ENCODE peak calls at places on chromosomes 4 and X, in six cellular contexts. O is astrocyte of the cerebellum, M is sigmoid colon, E is cardiac muscle cell, H is left ventricle myocardium inferior, B is astrocyte. F is an unnamed sample.

GRCh38 chrX:340641-341423 is 22.2 kb upstream of the GTPBP6 start:
- DNase-seq in M (peak; percentile 56), H (peak; percentile 11), O (no peak), B (no peak), E (no peak), F (no peak)

GRCh38 chrX:56576721-56577120 is 13.3 kb downstream of the UBQLN2 start:
- DNase-seq in E (no peak), B (no peak), M (no peak), H (no peak), O (no peak), F (no peak)

GRCh38 chr4:153296424-153296823 is 48.1 kb upstream of the MND1 start:
- DNase-seq in H (no peak), O (peak; percentile 11), M (peak; percentile 74), E (peak; percentile 35), B (peak; percentile 47), F (no peak)

GRCh38 chrX:119518371-119518770 is 46.8 kb downstream of the STEEP1 start:
- DNase-seq in M (no peak), E (no peak), O (no peak), H (no peak), B (no peak), F (no peak)

GRCh38 chrX:97446298-97446882 is 562.7 kb downstream of the RPA4 start:
- DNase-seq in O (no peak), B (peak; percentile 1), E (peak; percentile 17), H (no peak), M (no peak), F (no peak)

GRCh38 chr4:37393889-37394288 is 149.3 kb downstream of the NWD2 start:
- DNase-seq in H (no peak), E (no peak), B (no peak), O (no peak), M (no peak), F (no peak)

GRCh38 chr4:159541143-159541542 is 438.3 kb downstream of the RAPGEF2 start:
- DNase-seq in B (no peak), O (no peak), H (no peak), E (no peak), M (no peak), F (no peak)

GRCh38 chrX:109511113-109511512 is 25.5 kb upstream of the NXT2 start:
- DNase-seq in M (no peak), B (no peak), H (no peak), E (no peak), O (no peak), F (no peak)

GRCh38 chr4:90328558-90328957 is 201.4 kb downstream of the CCSER1 start:
- DNase-seq in E (peak; percentile 47), O (peak; percentile 3), M (no peak), B (peak; percentile 1), H (peak; percentile 41), F (no peak)

GRCh38 chr4:3211866-3212265 is 37.1 kb upstream of the MSANTD1 start:
- DNase-seq in O (no peak), H (no peak), B (no peak), M (no peak), E (no peak), F (no peak)

GRCh38 chrX:77719388-77719787 is 66.6 kb downstream of the ATRX start:
- DNase-seq in H (no peak), M (no peak), O (no peak), B (no peak), E (no peak), F (no peak)

GRCh38 chrX:38494239-38494823 is 67.0 kb upstream of the TSPAN7 start:
- DNase-seq in E (no peak), B (no peak), O (no peak), M (no peak), H (no peak), F (no peak)

GRCh38 chr4:77197361-77197760 is 40.4 kb downstream of the CCNG2 start:
- DNase-seq in B (no peak), E (no peak), O (no peak), H (no peak), M (no peak), F (no peak)

GRCh38 chr4:72987741-72988729 is 81.5 kb downstream of the COX18 start:
- DNase-seq in O (no peak), M (no peak), E (peak; percentile 21), H (no peak), B (peak; percentile 36), F (no peak)

GRCh38 chrX:72130762-72131231 is 918 bp downstream of the RTL5 start:
- DNase-seq in H (no peak), B (no peak), O (no peak), E (no peak), M (no peak), F (no peak)

GRCh38 chrX:77009691-77010090 is 437.5 kb upstream of the FGF16 start:
- DNase-seq in H (no peak), B (peak; percentile 79), M (no peak), E (no peak), O (peak; percentile 68), F (no peak)

GRCh38 chrX:138754861-138755260 is 43.3 kb upstream of the FGF13 start:
- DNase-seq in M (no peak), O (no peak), H (no peak), B (peak; percentile 47), E (no peak), F (no peak)

GRCh38 chrX:6225307-6226052 is 3.2 kb downstream of the NLGN4X start:
- DNase-seq in E (no peak), B (no peak), H (no peak), M (no peak), O (no peak), F (no peak)

GRCh38 chr4:168832746-168833575 is 177.1 kb downstream of the CBR4 start:
- DNase-seq in O (no peak), B (no peak), E (no peak), H (peak; percentile 61), M (peak; percentile 81), F (no peak)

GRCh38 chrX:15769300-15769954 is 20.9 kb upstream of the ZRSR2 start:
- DNase-seq in H (no peak), M (no peak), B (no peak), E (no peak), O (no peak), F (no peak)

GRCh38 chrX:34810364-34810763 is 132.2 kb upstream of the FAM47B start:
- DNase-seq in H (no peak), B (peak; percentile 60), O (peak; percentile 6), E (peak; percentile 16), M (no peak), F (no peak)

GRCh38 chr4:118289794-118290193 is 63.0 kb downstream of the PRSS12 start:
- DNase-seq in B (peak; percentile 75), H (no peak), M (no peak), E (no peak), O (no peak), F (no peak)

GRCh38 chrX:96386981-96387380 is 297.7 kb upstream of the DIAPH2 start:
- DNase-seq in H (no peak), M (no peak), O (no peak), B (no peak), E (no peak), F (no peak)

GRCh38 chr4:140947507-140947906 is 185.8 kb downstream of the RNF150 start:
- DNase-seq in M (peak; percentile 94), H (no peak), B (no peak), E (peak; percentile 7), O (no peak), F (no peak)

GRCh38 chr4:13411942-13412341 is 72.2 kb downstream of the RAB28 start:
- DNase-seq in H (no peak), B (no peak), E (no peak), M (no peak), O (no peak), F (no peak)

GRCh38 chr4:8009710-8010534 is 70.3 kb upstream of the AFAP1 start:
- DNase-seq in E (no peak), H (no peak), M (no peak), B (no peak), O (no peak), F (no peak)

GRCh38 chr4:133483600-133484246 is 334.6 kb downstream of the PCDH10 start:
- DNase-seq in M (no peak), H (no peak), O (peak; percentile 11), E (peak; percentile 73), B (peak; percentile 47), F (no peak)

DNA sequence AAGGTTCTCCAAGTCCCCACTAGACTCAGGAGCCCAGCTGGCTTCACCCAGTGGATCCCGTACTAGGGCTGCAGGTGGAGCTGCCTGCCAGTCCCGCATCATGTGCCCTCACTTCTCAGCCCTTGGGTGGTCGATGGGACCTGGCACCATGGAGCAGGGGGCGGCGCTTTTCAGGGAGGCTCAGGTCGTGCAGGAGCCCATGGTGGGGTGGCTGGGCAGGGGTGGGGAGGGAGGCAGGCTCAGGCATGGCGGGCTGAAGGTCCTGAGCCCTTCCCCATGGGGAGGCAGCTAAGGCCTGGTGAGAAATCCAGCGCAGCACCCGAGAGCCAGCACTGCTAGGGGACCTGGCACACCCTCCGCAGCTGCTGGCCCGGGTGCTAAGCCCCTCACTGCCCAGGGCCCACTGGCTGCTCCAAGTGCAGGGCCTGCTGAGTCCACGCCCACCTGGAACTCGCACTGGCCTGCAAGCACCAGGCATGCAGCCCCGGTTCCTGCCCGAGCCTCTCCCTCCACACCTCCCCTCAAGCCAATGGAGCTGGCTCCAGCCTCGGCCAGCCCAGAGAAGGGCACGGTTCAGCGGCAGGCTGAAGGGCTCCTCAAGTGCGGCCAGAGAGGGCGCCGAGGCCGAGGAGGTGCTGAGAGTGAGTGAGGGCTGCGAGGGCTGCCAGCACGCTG is 72.7 kb upstream of the SLIT2 start:
- DNase-seq in M (no peak), O (no peak), E (no peak), B (no peak), H (no peak), F (no peak)
- H3K4me3 ChIP-seq in M (no peak overlapping the region), O (no peak overlapping the region), E (no peak overlapping the region), B (no peak overlapping the region), H (no peak overlapping the region), F (no peak overlapping the region)

GRCh38 chrX:153689654-153690465 is 2.1 kb downstream of the SLC6A8 start:
- DNase-seq in E (no peak), O (no peak), M (peak; percentile 65), B (no peak), H (no peak), F (no peak)
- TF ChIP-seq CTCF in E (no peak), O (peak; percentile 30), M (no peak), B (peak; percentile 8), H (no peak), F (no peak)

DNA sequence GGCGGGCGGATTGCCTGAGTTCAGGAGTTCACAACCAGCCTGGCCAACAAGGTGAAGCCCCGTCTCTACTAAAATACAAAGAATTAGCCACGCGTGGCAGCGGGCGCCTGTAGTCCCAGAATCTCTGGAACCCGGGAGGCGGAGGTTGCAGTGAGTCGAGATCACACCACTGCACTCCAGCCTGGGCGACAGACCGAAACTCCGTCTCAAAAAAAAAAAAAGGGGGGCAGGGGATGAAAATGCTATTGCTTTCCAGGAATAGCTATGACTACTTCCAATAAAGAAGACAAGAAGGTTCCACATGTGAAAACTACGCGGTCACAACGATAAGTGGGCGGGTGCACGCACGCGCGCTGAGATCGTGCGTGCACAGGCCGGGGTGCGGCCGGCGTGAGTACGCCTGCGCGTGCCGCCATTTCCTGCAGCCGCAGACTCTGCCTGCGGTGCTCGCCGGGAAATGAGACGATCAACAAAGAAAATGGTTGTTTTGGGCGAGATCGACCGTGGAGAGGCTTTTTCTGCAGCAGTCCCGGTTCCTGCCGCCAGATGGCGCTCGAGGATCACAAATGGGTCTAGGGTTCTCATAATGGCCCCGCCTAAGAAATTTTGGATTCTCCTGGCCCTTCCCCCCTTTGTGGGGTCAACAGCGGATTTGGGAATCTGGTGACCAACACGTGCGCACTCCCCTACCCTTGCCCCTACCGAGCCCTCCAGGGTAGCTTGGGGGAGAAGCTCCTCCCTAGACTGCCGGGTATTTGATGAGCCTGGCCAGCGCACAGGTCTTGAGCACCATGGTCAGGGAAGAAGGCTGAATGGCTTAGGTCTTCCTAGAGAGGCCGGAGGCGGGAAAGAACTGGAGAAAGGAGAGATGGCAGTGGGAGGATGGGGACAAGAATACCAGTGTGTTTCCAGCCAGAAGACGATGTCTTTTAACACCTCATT is 35.1 kb downstream of the PNMA5 start:
- DNase-seq in B (peak; percentile 72), M (peak; percentile 94), O (peak; percentile 58), E (peak; percentile 94), H (peak; percentile 85), F (peak; percentile 94)
- H3K4me3 ChIP-seq in B (no peak overlapping the region), M (peak overlapping the region; percentile 7), O (peak overlapping the region; percentile 21), E (no peak overlapping the region), H (peak overlapping the region; percentile 57), F (peak overlapping the region; percentile 70)

GRCh38 chr4:150385606-150386005 is 196.3 kb upstream of the MAB21L2 start:
- DNase-seq in H (no peak), O (peak; percentile 91), E (peak; percentile 98), B (peak; percentile 90), M (no peak), F (no peak)
- TF ChIP-seq CTCF in H (no peak), O (no peak), E (no peak), B (no peak), M (no peak), F (no peak)

F was measured in GM12865.